ENCODE peak calls at places on chromosomes 11 and 22, in four cellular contexts. G is RCC 7860, P is MCF 10A, N is pons. L is an unnamed sample.

GRCh38 chr11:128174465-128175101 is 412.8 kb downstream of the ETS1 start:
- DNase-seq in G (peak; percentile 42), P (no peak), N (no peak), L (no peak)

GRCh38 chr11:117903505-117904382 is 25.5 kb downstream of the TMPRSS13 start:
- DNase-seq in G (no peak), P (no peak), N (no peak), L (no peak)

GRCh38 chr11:34105957-34106504 is 602 bp downstream of the NAT10 start:
- DNase-seq in G (no peak), P (no peak), N (no peak), L (peak; percentile 16)

GRCh38 chr11:554824-555499 is 5.6 kb downstream of the LMNTD2 start:
- DNase-seq in G (peak; percentile 59), P (peak; percentile 64), N (no peak), L (peak; percentile 71)

GRCh38 chr11:72606362-72607100 is 67.7 kb downstream of the PDE2A start:
- DNase-seq in G (no peak), P (no peak), N (no peak), L (no peak)

GRCh38 chr11:76641905-76642304 is 28.6 kb downstream of the LRRC32 start:
- DNase-seq in G (no peak), P (no peak), N (no peak), L (no peak)

GRCh38 chr11:68326334-68327215 is 14.2 kb downstream of the LRP5 start:
- DNase-seq in G (no peak), P (no peak), N (no peak), L (no peak)

GRCh38 chr22:45083659-45084305 is 74.0 kb upstream of the PHF21B start:
- DNase-seq in G (peak; percentile 75), P (peak; percentile 63), N (no peak), L (peak; percentile 78)

GRCh38 chr11:94550513-94550912 is 6.8 kb downstream of the FUT4 start:
- DNase-seq in G (no peak), P (no peak), N (peak; percentile 40), L (no peak)

GRCh38 chr22:40411506-40411861 is 41.1 kb downstream of the SGSM3 start:
- DNase-seq in G (no peak), P (no peak), N (no peak), L (no peak)

GRCh38 chr11:2961080-2961479 is 31.0 kb downstream of the NAP1L4 start:
- DNase-seq in G (no peak), P (no peak), N (no peak), L (no peak)

GRCh38 chr11:6695377-6695776 is 12.2 kb upstream of the MRPL17 start:
- DNase-seq in G (no peak), P (no peak), N (no peak), L (no peak)

GRCh38 chr22:50260801-50261614 is 475 bp downstream of the MAPK12 start:
- DNase-seq in G (peak; percentile 7), P (peak; percentile 57), N (no peak), L (peak; percentile 73)

GRCh38 chr11:82988936-82989627 is 82.6 kb downstream of the RAB30 start:
- DNase-seq in G (no peak), P (no peak), N (peak; percentile 100), L (no peak)

GRCh38 chr11:69558519-69558941 is 77.1 kb downstream of the LINC01488 start:
- DNase-seq in G (no peak), P (no peak), N (no peak), L (no peak)

GRCh38 chr11:443542-444199 is 1.9 kb upstream of the ANO9 start:
- DNase-seq in G (no peak), P (peak; percentile 16), N (no peak), L (no peak)

GRCh38 chr11:108632041-108632440 is 32.8 kb upstream of the DDX10 start:
- DNase-seq in G (no peak), P (no peak), N (no peak), L (no peak)

GRCh38 chr11:107550304-107550703 is 15.2 kb downstream of the ALKBH8 start:
- DNase-seq in G (no peak), P (no peak), N (no peak), L (no peak)

GRCh38 chr11:130213979-130214281 is 54.3 kb downstream of the ST14 start:
- DNase-seq in G (no peak), P (no peak), N (no peak), L (no peak)

GRCh38 chr11:90997241-90997640 is 774.4 kb upstream of the CHORDC1 start:
- DNase-seq in G (no peak), P (no peak), N (no peak), L (no peak)

GRCh38 chr22:49972163-49973017 is 11.8 kb downstream of the PIM3 start:
- DNase-seq in G (no peak), P (no peak), N (no peak), L (no peak)

GRCh38 chr11:102591160-102591718 is 33.9 kb downstream of the MMP20 start:
- DNase-seq in G (no peak), P (no peak), N (no peak), L (no peak)

GRCh38 chr11:102289510-102290078 is 27.7 kb upstream of the BIRC3 start:
- DNase-seq in G (no peak), P (no peak), N (no peak), L (no peak)